ENCODE peak calls at places on chromosomes 7 and 10, in four cellular contexts. B is stimulated activated CD4-positive, alpha-beta T cell treated with anti-CD3 and anti-CD28 coated beads, Interleukin-1b, Interleukin-23, amount 100 ng/mL, for 4 hours; J is anterior cingulate cortex; P is coronary artery. U is an unnamed sample.

GRCh38 chr7:123823898-123824753 is 20.8 kb upstream of the HYAL4 start:
- DNase-seq in B (peak; percentile 11), P (no peak), J (no peak), U (no peak)

GRCh38 chr7:52273685-52274610 is 761.5 kb upstream of the POM121L12 start:
- DNase-seq in P (no peak), B (no peak), J (no peak), U (no peak)

GRCh38 chr10:77578583-77579227 is 58.9 kb downstream of the KCNMA1 start:
- DNase-seq in B (no peak), P (no peak), J (no peak), U (no peak)

GRCh38 chr7:71408276-71408675 is 276.3 kb downstream of the GALNT17 start:
- DNase-seq in P (no peak), J (peak; percentile 14), B (no peak), U (no peak)

GRCh38 chr10:34104829-34105572 is 710.1 kb downstream of the PARD3 start:
- DNase-seq in P (no peak), J (no peak), B (no peak), U (no peak)

GRCh38 chr10:4431114-4431862 is 394.7 kb upstream of the AKR1E2 start:
- DNase-seq in P (no peak), J (no peak), B (no peak), U (peak; percentile 24)

GRCh38 chr7:157139142-157140117 is 704 bp downstream of the UBE3C start:
- DNase-seq in J (peak; percentile 32), B (peak; percentile 37), P (no peak), U (no peak)

GRCh38 chr10:19628767-19629443 is 187.3 kb upstream of the PLXDC2 start:
- DNase-seq in J (no peak), P (no peak), B (no peak), U (no peak)

GRCh38 chr7:138029941-138030340 is 28.1 kb upstream of the CREB3L2 start:
- DNase-seq in B (no peak), P (no peak), J (no peak), U (no peak)

U was measured in brain pericyte.